ENCODE peak calls at places on chromosome 12, in six cellular contexts. J is GM12878, Y is K562, N is HCT116, Q is HepG2, F is H1. V is an unnamed sample. For H3K36me3, the result is how much of the 10 kb centered on the place peaks cover.

GRCh38 chr12:93125126-93125525 is 196.0 kb upstream of the EEA1 start:
- DNase-seq in F (no peak), Y (no peak), J (no peak), N (no peak), Q (no peak), V (no peak)

GRCh38 chr12:124321556-124322270 is 26.8 kb downstream of the RFLNA start:
- DNase-seq in F (no peak), N (no peak), Y (no peak), Q (no peak), J (no peak), V (no peak)

GRCh38 chr12:116389990-116390655 is 112.6 kb upstream of the MED13L start:
- DNase-seq in N (peak), Q (no peak), Y (no peak), F (no peak), J (no peak), V (no peak)

GRCh38 chr12:49232940-49233841 is 31.7 kb upstream of the TUBA1C start:
- DNase-seq in J (no peak), Q (peak), Y (peak), F (no peak), N (no peak), V (no peak)

GRCh38 chr12:116525418-116526001 is 33.7 kb upstream of the MAP1LC3B2 start:
- DNase-seq in N (peak), J (no peak), Y (no peak), F (no peak), Q (no peak), V (no peak)

GRCh38 chr12:115424003-115424402 is 740.0 kb upstream of the TBX3 start:
- DNase-seq in Y (no peak), J (no peak), Q (no peak), N (no peak), F (no peak), V (no peak)

GRCh38 chr12:117744418-117744817 is 224.4 kb downstream of the KSR2 start:
- DNase-seq in J (no peak), Y (no peak), N (no peak), Q (no peak), F (no peak), V (no peak)

GRCh38 chr12:109719123-109720022 is 5.7 kb downstream of the FAM222A start:
- DNase-seq in Y (peak), J (no peak), F (no peak), Q (peak), N (no peak), V (peak)

GRCh38 chr12:112686373-112686772 is 105.2 kb upstream of the RPH3A start:
- DNase-seq in F (no peak), N (no peak), Y (no peak), Q (no peak), J (no peak), V (no peak)

GRCh38 chr12:107309020-107309419 is 215.7 kb upstream of the CRY1 start:
- DNase-seq in Q (no peak), N (no peak), F (no peak), Y (no peak), J (no peak), V (no peak)

GRCh38 chr12:102462803-102463499 is 17.4 kb downstream of the IGF1 start:
- DNase-seq in J (no peak), Q (no peak), N (no peak), Y (no peak), F (no peak), V (no peak)

GRCh38 chr12:117501470-117501869 is 140.0 kb upstream of the NOS1 start:
- DNase-seq in J (no peak), Y (no peak), Q (peak), F (no peak), N (no peak), V (no peak)

GRCh38 chr12:117347588-117347987 is 13.8 kb downstream of the NOS1 start:
- DNase-seq in Y (no peak), N (no peak), Q (no peak), F (no peak), J (no peak), V (no peak)

GRCh38 chr12:117646595-117646994 is 285.2 kb upstream of the NOS1 start:
- DNase-seq in Q (no peak), Y (no peak), J (no peak), N (no peak), F (no peak), V (no peak)

GRCh38 chr12:1643056-1643455 is 14.0 kb downstream of the WNT5B start:
- DNase-seq in Y (no peak), N (no peak), J (no peak), F (no peak), Q (no peak), V (no peak)
- H3K36me3 ChIP-seq in Y (under half), N (under half), J (under half), F (under half), Q (under half), V (half or more)

GRCh38 chr12:68611094-68611818 is 557 bp downstream of the RAP1B start:
- DNase-seq in J (no peak), Q (no peak), F (no peak), N (no peak), Y (peak), V (no peak)

GRCh38 chr12:68612245-68612644 is 1.5 kb downstream of the RAP1B start:
- DNase-seq in N (no peak), Y (peak), F (no peak), J (no peak), Q (no peak), V (no peak)

GRCh38 chr12:68614105-68614679 is 3.5 kb downstream of the RAP1B start:
- DNase-seq in J (no peak), F (no peak), N (no peak), Y (no peak), Q (no peak), V (no peak)

GRCh38 chr12:68613209-68613904 is 2.7 kb downstream of the RAP1B start:
- DNase-seq in N (no peak), Q (no peak), J (no peak), Y (no peak), F (no peak), V (no peak)

GRCh38 chr12:68612675-68613074 is 2.0 kb downstream of the RAP1B start:
- DNase-seq in N (no peak), Q (no peak), Y (no peak), F (no peak), J (no peak), V (no peak)
- TF ChIP-seq ZNF274 in N (no peak), Q (no peak), Y (no peak), F (no peak), J (no peak), V (no peak)

GRCh38 chr12:132045751-132046150 is 96.0 kb downstream of the EP400 start:
- DNase-seq in Y (no peak), J (no peak), Q (no peak), F (no peak), N (no peak), V (no peak)

GRCh38 chr12:132043770-132044467 is 94.2 kb downstream of the EP400 start:
- DNase-seq in J (no peak), Y (no peak), N (no peak), F (no peak), Q (no peak), V (no peak)

GRCh38 chr12:132046561-132046960 is 96.8 kb downstream of the EP400 start:
- DNase-seq in Q (no peak), N (no peak), J (no peak), F (no peak), Y (no peak), V (no peak)

GRCh38 chr12:132043216-132043615 is 93.5 kb downstream of the EP400 start:
- DNase-seq in N (no peak), Q (no peak), Y (no peak), J (no peak), F (no peak), V (no peak)

DNA sequence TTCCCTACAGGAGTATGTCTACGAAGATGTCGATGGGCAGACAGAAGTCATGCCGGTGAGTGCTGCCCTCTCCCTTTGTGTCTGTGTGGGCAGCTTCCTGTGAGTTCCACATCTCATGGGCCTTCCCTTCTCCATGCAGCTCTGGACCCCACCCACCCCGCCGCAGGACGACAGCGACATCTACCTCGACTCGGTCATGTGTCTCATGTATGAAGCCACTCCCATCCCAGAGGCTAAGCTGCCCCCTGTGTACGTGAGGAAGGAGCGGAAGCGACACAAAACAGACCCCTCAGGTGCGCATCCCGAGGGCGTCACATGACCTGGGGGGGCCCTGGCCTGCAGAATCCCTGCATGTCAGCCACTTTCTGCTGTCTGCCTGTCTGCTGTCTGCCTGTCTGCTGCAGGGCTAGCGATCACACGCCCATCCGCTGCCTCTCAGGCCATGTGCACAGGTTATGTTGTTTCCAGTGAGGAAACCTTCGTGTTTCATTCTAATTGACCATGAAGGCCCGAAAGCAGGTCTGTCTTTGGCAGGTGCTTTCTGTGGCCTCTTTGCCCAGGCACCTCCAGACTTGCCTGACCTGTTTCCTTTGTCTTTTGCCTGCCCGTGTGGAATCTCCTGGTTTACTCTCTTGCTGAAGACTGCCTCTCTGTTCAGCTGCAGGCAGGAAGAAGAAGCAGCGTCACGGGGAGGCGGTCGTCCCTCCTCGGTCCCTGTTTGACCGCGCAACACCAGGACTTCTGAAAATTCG is 95.1 kb downstream of the EP400 start:
- DNase-seq in F (no peak), Q (no peak), J (no peak), Y (no peak), N (no peak), V (no peak)
- H3K36me3 ChIP-seq in F (under half), Q (half or more), J (under half), Y (half or more), N (under half), V (half or more)

GRCh38 chr12:126668961-126669360 is 1598.0 kb upstream of the TMEM132C start:
- DNase-seq in Y (no peak), J (no peak), N (no peak), F (no peak), Q (no peak), V (no peak)
- TF ChIP-seq ZNF274 in Y (no peak), J (no peak), N (no peak), F (no peak), Q (no peak), V (no peak)

GRCh38 chr12:12156116-12156515 is 85.4 kb downstream of the BCL2L14 start:
- DNase-seq in F (no peak), Q (no peak), J (no peak), Y (no peak), N (no peak), V (no peak)

GRCh38 chr12:12156835-12157234 is 86.1 kb downstream of the BCL2L14 start:
- DNase-seq in F (no peak), J (no peak), Y (no peak), N (no peak), Q (no peak), V (no peak)

GRCh38 chr12:12159988-12160387 is 89.2 kb downstream of the BCL2L14 start:
- DNase-seq in N (no peak), Y (no peak), Q (no peak), F (no peak), J (no peak), V (no peak)

GRCh38 chr12:12157424-12157823 is 86.7 kb downstream of the BCL2L14 start:
- DNase-seq in Y (no peak), J (no peak), Q (no peak), N (no peak), F (no peak), V (no peak)

GRCh38 chr12:12158858-12159257 is 88.1 kb downstream of the BCL2L14 start:
- DNase-seq in J (no peak), N (no peak), Q (no peak), F (no peak), Y (no peak), V (no peak)
- H3K36me3 ChIP-seq in J (under half), N (under half), Q (half or more), F (under half), Y (under half), V (half or more)

GRCh38 chr12:122312926-122313325 is 46.6 kb upstream of the VPS33A start:
- DNase-seq in Q (no peak), N (no peak), F (no peak), J (no peak), Y (no peak), V (no peak)
- TF ChIP-seq ZNF274 in Q (no peak), N (no peak), F (no peak), J (no peak), Y (no peak), V (no peak)

GRCh38 chr12:119746169-119746568 is 78.2 kb downstream of the PRKAB1 start:
- DNase-seq in N (no peak), F (no peak), Q (no peak), J (no peak), Y (no peak), V (no peak)
- H3K36me3 ChIP-seq in N (half or more), F (under half), Q (under half), J (under half), Y (half or more), V (under half)

GRCh38 chr12:51766067-51766466 is 82.5 kb downstream of the FIGNL2 start:
- DNase-seq in N (no peak), Y (no peak), F (no peak), Q (no peak), J (no peak), V (no peak)
- TF ChIP-seq ZNF274 in N (no peak), Y (no peak), F (no peak), Q (no peak), J (no peak), V (no peak)

DNA sequence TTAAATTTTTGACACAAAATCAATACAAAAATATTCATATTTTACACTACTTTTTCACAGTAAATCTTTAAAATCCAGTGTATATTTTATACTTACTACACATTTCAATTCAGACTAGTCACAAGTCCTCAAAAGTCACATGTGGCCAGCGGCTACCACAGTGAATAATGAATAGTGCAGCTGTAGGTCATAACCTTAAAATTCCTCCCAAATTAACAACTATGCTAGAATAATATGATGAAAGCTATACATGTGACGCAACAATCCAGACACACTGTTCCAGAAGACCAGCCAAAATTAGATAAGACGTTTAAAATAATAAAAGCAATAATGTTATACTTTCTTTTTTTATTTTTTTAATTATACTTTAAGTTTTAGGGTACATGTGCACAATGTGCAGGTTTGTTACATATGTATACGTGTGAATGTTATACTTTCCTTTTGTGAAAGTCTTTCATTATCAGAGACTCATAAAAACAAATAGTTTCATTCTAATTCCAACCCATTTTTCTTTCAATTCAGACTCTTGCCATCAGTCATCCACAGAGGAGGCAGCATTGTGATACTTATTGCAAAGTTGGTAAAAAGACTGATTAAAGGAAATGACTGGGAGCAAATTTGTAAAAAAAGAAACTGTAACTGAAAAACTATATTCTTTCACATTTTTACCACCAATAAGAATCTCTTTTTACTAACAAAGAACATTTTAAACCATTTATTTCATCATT is 67.0 kb downstream of the C2CD5 start:
- DNase-seq in Q (no peak), F (no peak), Y (no peak), J (no peak), N (no peak), V (no peak)
- H3K36me3 ChIP-seq in Q (under half), F (under half), Y (under half), J (under half), N (under half), V (under half)